ENCODE peak calls at places on chromosomes 3 and 15, in six cellular contexts. G is upper lobe of right lung, L is DND-41, O is OCI-LY7, V is SK-N-SH, X is cardiac muscle cell. H is an unnamed sample.
A peak's percentile ranks its signal among the peaks of the same experiment; 100 is the strongest.

GRCh38 chr15:100595964-100596363 is 6.0 kb downstream of the LINS1 start:
- DNase-seq in G (no peak), X (no peak), V (no peak), O (no peak), L (no peak), H (no peak)

GRCh38 chr3:118618247-118619040 is 416.2 kb downstream of the IGSF11 start:
- DNase-seq in L (no peak), O (no peak), X (no peak), G (no peak), V (no peak), H (no peak)

GRCh38 chr15:32870240-32871033 is 152.6 kb downstream of the GREM1 start:
- DNase-seq in V (no peak), G (no peak), O (peak; percentile 64), X (no peak), L (no peak), H (no peak)

GRCh38 chr3:48743773-48744172 is 26.8 kb upstream of the IP6K2 start:
- DNase-seq in X (no peak), G (no peak), V (no peak), L (no peak), O (no peak), H (no peak)

GRCh38 chr3:119937229-119937628 is 155.3 kb downstream of the NR1I2 start:
- DNase-seq in V (no peak), O (no peak), L (peak; percentile 60), X (no peak), G (no peak), H (no peak)

GRCh38 chr15:85625856-85626255 is 168.9 kb downstream of the KLHL25 start:
- DNase-seq in L (no peak), O (no peak), G (no peak), V (no peak), X (no peak), H (no peak)

GRCh38 chr3:11131371-11131770 is 22.9 kb upstream of the HRH1 start:
- DNase-seq in V (no peak), X (no peak), O (no peak), G (no peak), L (no peak), H (no peak)

GRCh38 chr3:46100812-46101211 is 73.5 kb upstream of the XCR1 start:
- DNase-seq in G (no peak), L (no peak), O (no peak), V (no peak), X (no peak), H (no peak)

GRCh38 chr3:171972965-171973364 is 66.4 kb upstream of the FNDC3B start:
- DNase-seq in L (no peak), O (no peak), G (no peak), X (no peak), V (no peak), H (no peak)

GRCh38 chr3:132911741-132912415 is 126.3 kb upstream of the TMEM108 start:
- DNase-seq in L (no peak), G (no peak), V (no peak), O (no peak), X (no peak), H (no peak)

GRCh38 chr3:33377931-33378330 is 62.3 kb downstream of the UBP1 start:
- DNase-seq in X (no peak), V (no peak), O (no peak), G (no peak), L (no peak), H (no peak)

GRCh38 chr15:39255760-39256159 is 325.1 kb upstream of the THBS1 start:
- DNase-seq in G (no peak), X (no peak), O (no peak), V (no peak), L (no peak), H (no peak)

GRCh38 chr3:108510496-108510895 is at the start of gene MYH15:
- DNase-seq in O (no peak), L (no peak), X (no peak), V (no peak), G (no peak), H (no peak)

GRCh38 chr15:62359416-62359815 is 194.3 kb upstream of the C2CD4B start:
- DNase-seq in L (no peak), G (no peak), X (no peak), V (no peak), O (no peak), H (no peak)

GRCh38 chr3:151880326-151880725 is 6.9 kb downstream of the SUCNR1 start:
- DNase-seq in X (no peak), O (no peak), G (no peak), V (no peak), L (no peak), H (no peak)

GRCh38 chr3:18237251-18238005 is 187.7 kb downstream of the SATB1 start:
- DNase-seq in L (no peak), V (no peak), G (no peak), O (no peak), X (peak; percentile 26), H (no peak)

GRCh38 chr15:25248583-25249235 is 190.1 kb downstream of the UBE3A start:
- DNase-seq in G (peak; percentile 54), O (no peak), V (no peak), X (no peak), L (no peak), H (peak; percentile 36)

GRCh38 chr15:48966595-48967301 is 3.0 kb upstream of the SHC4 start:
- DNase-seq in G (no peak), O (no peak), X (no peak), V (no peak), L (peak; percentile 74), H (no peak)

GRCh38 chr3:119297169-119297568 is 3.0 kb downstream of the ARHGAP31 start:
- DNase-seq in L (no peak), X (no peak), O (no peak), V (no peak), G (no peak), H (no peak)

DNA sequence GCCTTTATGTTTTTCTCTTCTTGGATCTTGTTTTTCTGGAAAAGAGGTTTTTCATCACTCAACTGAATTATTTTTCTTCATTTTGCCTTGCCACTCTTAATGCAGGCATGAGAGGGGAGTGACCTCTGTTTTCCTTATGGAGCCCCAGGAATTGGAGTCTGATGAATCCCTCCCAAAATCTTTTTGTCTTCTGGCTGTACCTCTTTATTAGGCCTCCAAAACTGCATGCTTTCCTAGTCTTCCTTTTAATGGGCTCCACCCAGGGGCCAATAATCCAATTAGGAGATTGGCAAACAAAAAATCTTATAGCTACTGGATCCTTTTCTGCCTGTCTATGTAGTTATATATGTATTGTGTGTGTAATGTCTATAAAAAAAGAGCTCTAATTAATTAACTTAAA is 192.4 kb upstream of the PEX5L start:
- DNase-seq in G (no peak), L (peak; percentile 10), X (no peak), O (peak; percentile 4), V (no peak), H (no peak)
- H3K9me3 ChIP-seq in G (peaks cover 17% of the 10 kb centered on the region), L (peaks cover 61% of the 10 kb centered on the region), X (no peaks in the 10 kb centered on the region), O (peaks cover 23% of the 10 kb centered on the region), V (peaks cover 5% of the 10 kb centered on the region), H (no peaks in the 10 kb centered on the region)

GRCh38 chr3:134371542-134372324 is 2.5 kb downstream of the AMOTL2 start:
- DNase-seq in V (no peak), O (no peak), L (no peak), X (no peak), G (peak; percentile 36), H (no peak)
- H3K4me1 ChIP-seq in V (peaks cover 57% of the 10 kb centered on the region), O (no peaks in the 10 kb centered on the region), L (peaks cover 22% of the 10 kb centered on the region), X (peaks cover 42% of the 10 kb centered on the region), G (peaks cover 59% of the 10 kb centered on the region), H (peaks cover 6% of the 10 kb centered on the region)

DNA sequence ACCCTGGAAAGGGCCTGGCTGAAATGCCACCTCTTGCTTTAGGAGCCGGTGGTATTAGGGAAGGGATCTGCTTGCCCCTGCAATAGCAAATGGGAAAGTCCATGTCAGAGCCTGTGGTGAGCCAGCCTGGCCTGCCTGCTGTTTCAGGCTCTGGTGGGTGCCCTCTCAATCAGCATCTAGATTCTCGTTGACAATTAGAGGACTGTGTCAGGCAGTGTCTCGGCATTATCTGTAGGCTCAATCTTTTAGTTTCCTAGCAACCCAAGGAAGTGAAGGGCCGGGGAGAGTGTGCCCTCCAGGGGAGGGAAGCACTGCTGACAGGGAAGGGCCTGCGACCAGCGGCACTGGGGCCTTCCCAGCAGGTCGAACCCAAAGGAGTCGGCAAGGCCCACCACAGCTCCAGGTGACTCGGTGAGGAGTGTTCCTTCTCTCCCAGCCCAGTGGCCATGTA is 42.1 kb downstream of the TLE3 start:
- DNase-seq in X (no peak), V (peak; percentile 92), G (no peak), O (no peak), L (no peak), H (no peak)
- H3K36me3 ChIP-seq in X (peaks cover 27% of the 10 kb centered on the region), V (peaks cover 20% of the 10 kb centered on the region), G (peaks cover 100% of the 10 kb centered on the region), O (peaks cover 97% of the 10 kb centered on the region), L (peaks cover 90% of the 10 kb centered on the region), H (peaks cover 84% of the 10 kb centered on the region)

DNA sequence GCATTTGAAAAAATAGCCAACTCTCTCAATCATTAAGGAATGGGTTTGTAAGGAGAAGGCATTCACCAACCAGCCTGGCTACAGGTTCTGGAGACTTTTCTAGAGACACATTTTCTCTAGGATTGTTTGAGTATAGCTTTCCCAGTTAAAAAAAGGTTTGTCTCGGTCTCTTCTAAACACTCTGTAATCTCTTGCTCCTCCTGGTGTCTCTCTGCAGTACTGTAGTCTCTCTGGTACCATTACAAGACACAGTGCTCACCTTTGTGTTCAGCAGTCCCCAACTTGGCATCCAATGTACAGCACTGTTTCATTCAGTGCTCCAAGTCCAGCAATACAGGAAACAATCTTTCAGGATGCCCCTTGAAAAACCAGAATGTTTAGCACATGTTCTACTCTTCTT is 534.4 kb downstream of the ZNF385D start:
- DNase-seq in G (no peak), L (no peak), X (no peak), O (no peak), V (no peak), H (no peak)
- H3K9me3 ChIP-seq in G (no peaks in the 10 kb centered on the region), L (peaks cover 2% of the 10 kb centered on the region), X (no peaks in the 10 kb centered on the region), O (no peaks in the 10 kb centered on the region), V (no peaks in the 10 kb centered on the region), H (no peaks in the 10 kb centered on the region)

H was measured in CD8-positive, alpha-beta T cell.